ENCODE peak calls at places on chromosomes 2 and 18, in six cellular contexts. N, J, K, B, E and D are unnamed samples.

GRCh38 chr2:67880291-67880761 is 182.5 kb downstream of the C1D start:
- DNase-seq in J (peak; percentile 60), N (no peak), B (no peak), E (no peak), K (peak; percentile 89), D (no peak)

GRCh38 chr2:70946832-70947442 is 11.2 kb downstream of the ATP6V1B1 start:
- DNase-seq in E (peak; percentile 66), B (peak; percentile 32), K (peak; percentile 78), N (peak; percentile 39), J (peak; percentile 71), D (peak; percentile 56)

GRCh38 chr2:74414913-74415761 is 6.3 kb downstream of the C2orf81 start:
- DNase-seq in K (no peak), B (peak; percentile 67), J (peak; percentile 28), E (peak; percentile 84), N (peak; percentile 71), D (no peak)

GRCh38 chr2:53033416-53033815 is 734.2 kb upstream of the CHAC2 start:
- DNase-seq in K (peak; percentile 33), N (no peak), B (no peak), J (no peak), E (no peak), D (no peak)

GRCh38 chr2:40369619-40370397 is 82.1 kb downstream of the SLC8A1 start:
- DNase-seq in B (no peak), E (no peak), K (no peak), N (no peak), J (no peak), D (no peak)

GRCh38 chr2:150066490-150066889 is 421.0 kb downstream of the RND3 start:
- DNase-seq in B (no peak), N (no peak), E (no peak), K (no peak), J (no peak), D (no peak)

GRCh38 chr2:175414872-175415487 is 233.5 kb upstream of the ATP5MC3 start:
- DNase-seq in E (peak; percentile 71), B (peak; percentile 20), J (peak; percentile 58), K (peak; percentile 75), N (no peak), D (no peak)

GRCh38 chr2:237700583-237701032 is 73.2 kb downstream of the LRRFIP1 start:
- DNase-seq in J (peak; percentile 44), K (no peak), B (peak; percentile 78), N (no peak), E (peak; percentile 92), D (peak; percentile 50)

GRCh38 chr2:126849486-126849885 is 49.2 kb upstream of the TEX51 start:
- DNase-seq in K (peak; percentile 64), J (no peak), B (no peak), N (no peak), E (no peak), D (no peak)

GRCh38 chr2:88054300-88055048 is 1.1 kb downstream of the KRCC1 start:
- DNase-seq in N (peak; percentile 30), B (no peak), J (no peak), K (peak; percentile 47), E (no peak), D (no peak)

GRCh38 chr18:23629444-23629946 is 33.2 kb downstream of the ANKRD29 start:
- DNase-seq in E (no peak), J (no peak), K (no peak), N (no peak), B (no peak), D (no peak)

GRCh38 chr2:7111626-7112025 is 194.4 kb downstream of the RNF144A start:
- DNase-seq in K (peak; percentile 65), N (no peak), B (no peak), J (no peak), E (no peak), D (no peak)

GRCh38 chr2:66171530-66171929 is 263.4 kb upstream of the MEIS1 start:
- DNase-seq in K (no peak), E (no peak), B (no peak), N (no peak), J (no peak), D (no peak)

GRCh38 chr2:158667969-158668368 is 127.1 kb upstream of the DAPL1 start:
- DNase-seq in E (no peak), J (no peak), B (no peak), N (no peak), K (no peak), D (no peak)

GRCh38 chr2:26471278-26471677 is 6.6 kb downstream of the OTOF start:
- DNase-seq in N (no peak), E (no peak), J (no peak), K (peak; percentile 61), B (no peak), D (no peak)

GRCh38 chr18:39448942-39449341 is 1883.3 kb upstream of the CELF4 start:
- DNase-seq in B (no peak), N (no peak), E (no peak), K (no peak), J (no peak), D (no peak)

GRCh38 chr2:177714704-177715103 is 322.1 kb downstream of the AGPS start:
- DNase-seq in N (no peak), K (no peak), B (no peak), J (no peak), E (no peak), D (no peak)

GRCh38 chr2:101515512-101515911 is 40.6 kb upstream of the RFX8 start:
- DNase-seq in J (no peak), B (peak; percentile 27), N (peak; percentile 58), K (no peak), E (peak; percentile 77), D (no peak)

GRCh38 chr2:172745636-172746035 is 10.0 kb downstream of the RAPGEF4 start:
- DNase-seq in K (no peak), E (no peak), N (no peak), B (no peak), J (no peak), D (no peak)

GRCh38 chr2:156445311-156446218 is 9.4 kb downstream of the GPD2 start:
- DNase-seq in E (no peak), N (no peak), J (no peak), K (peak; percentile 66), B (no peak), D (no peak)

GRCh38 chr2:44291281-44292248 is 16.3 kb downstream of the SLC3A1 start:
- DNase-seq in J (peak; percentile 76), N (no peak), E (no peak), B (peak; percentile 29), K (peak; percentile 84), D (no peak)

GRCh38 chr18:10898417-10898974 is 250.9 kb downstream of the PIEZO2 start:
- DNase-seq in N (no peak), B (no peak), K (no peak), E (no peak), J (no peak), D (no peak)

GRCh38 chr2:32697156-32697555 is 69.3 kb downstream of the TTC27 start:
- DNase-seq in J (no peak), K (no peak), E (no peak), B (no peak), N (no peak), D (no peak)
- H3K36me3 ChIP-seq in J (no peaks in the 10 kb centered on the region), K (no peaks in the 10 kb centered on the region), E (no peaks in the 10 kb centered on the region), B (no peaks in the 10 kb centered on the region), N (no peaks in the 10 kb centered on the region), D (no peaks in the 10 kb centered on the region)

GRCh38 chr2:38598991-38599295 is 3.8 kb downstream of the HNRNPLL start:
- DNase-seq in K (no peak), J (no peak), N (no peak), B (no peak), E (no peak), D (no peak)
- H3K4me1 ChIP-seq in K (no peaks in the 10 kb centered on the region), J (peaks cover 9% of the 10 kb centered on the region), N (peaks cover 8% of the 10 kb centered on the region), B (no peaks in the 10 kb centered on the region), E (peaks cover 60% of the 10 kb centered on the region), D (peaks cover 18% of the 10 kb centered on the region)

GRCh38 chr18:261398-262073 is 6.3 kb downstream of the THOC1 start:
- DNase-seq in B (no peak), K (no peak), N (no peak), J (no peak), E (no peak), D (no peak)

GRCh38 chr18:260547-260946 is 7.3 kb downstream of the THOC1 start:
- DNase-seq in K (no peak), B (no peak), J (no peak), E (no peak), N (no peak), D (no peak)
- H3K36me3 ChIP-seq in K (peaks cover 9% of the 10 kb centered on the region), B (no peaks in the 10 kb centered on the region), J (peaks cover 70% of the 10 kb centered on the region), E (peaks cover 12% of the 10 kb centered on the region), N (no peaks in the 10 kb centered on the region), D (peaks cover 16% of the 10 kb centered on the region)

GRCh38 chr2:9189901-9190300 is 16.7 kb upstream of the ASAP2 start:
- DNase-seq in B (no peak), K (no peak), J (no peak), E (no peak), N (no peak), D (no peak)
- H3K4me1 ChIP-seq in B (peaks cover 12% of the 10 kb centered on the region), K (no peaks in the 10 kb centered on the region), J (peaks cover 42% of the 10 kb centered on the region), E (peaks cover 53% of the 10 kb centered on the region), N (peaks cover 7% of the 10 kb centered on the region), D (no peaks in the 10 kb centered on the region)

DNA sequence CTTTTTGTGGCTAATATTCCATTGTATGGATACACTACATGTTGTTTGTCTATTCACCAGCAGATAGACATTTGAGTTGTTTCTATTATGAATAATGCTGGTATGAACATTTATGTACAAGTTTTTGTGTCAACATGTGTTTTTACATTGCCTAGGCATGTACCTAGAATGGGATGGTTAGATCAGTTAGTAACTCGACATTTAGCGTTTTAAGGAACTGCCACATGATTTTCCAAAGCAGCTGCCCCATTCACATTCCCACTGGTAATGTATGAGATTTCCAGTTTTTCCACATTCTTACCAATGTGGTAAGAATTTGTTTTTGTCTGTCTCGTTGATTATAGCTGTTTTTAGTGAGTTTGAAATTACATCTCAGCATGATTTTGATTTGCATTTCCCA is 112.8 kb downstream of the FHOD3 start:
- DNase-seq in K (no peak), N (no peak), E (no peak), B (no peak), J (no peak), D (no peak)
- H3K36me3 ChIP-seq in K (no peaks in the 10 kb centered on the region), N (no peaks in the 10 kb centered on the region), E (no peaks in the 10 kb centered on the region), B (no peaks in the 10 kb centered on the region), J (no peaks in the 10 kb centered on the region), D (no peaks in the 10 kb centered on the region)

GRCh38 chr2:55113976-55114564 is 63.8 kb upstream of the RTN4 start:
- DNase-seq in N (no peak), E (no peak), K (no peak), B (no peak), J (no peak), D (no peak)
- H3K4me1 ChIP-seq in N (peaks cover 12% of the 10 kb centered on the region), E (peaks cover 32% of the 10 kb centered on the region), K (peaks cover 10% of the 10 kb centered on the region), B (peaks cover 22% of the 10 kb centered on the region), J (peaks cover 61% of the 10 kb centered on the region), D (no peaks in the 10 kb centered on the region)